ENCODE peak calls at places on chromosomes 1 and 21, in six cellular contexts. One of them, this sample, is unnamed. For H3K4me1, the result is how much of the 10 kb centered on the place peaks cover.

GRCh38 chr1:234934611-234935033 is 194.0 kb downstream of the TOMM20 start:
- DNase-seq in HCT116: no peak
- DNase-seq in H1: no peak
- DNase-seq in HepG2: no peak
- DNase-seq in GM12878: no peak
- DNase-seq in K562: no peak
- DNase-seq in this sample: no peak

GRCh38 chr1:153465728-153466625 is 5.5 kb upstream of the S100A7 start:
- DNase-seq in HCT116: peak
- DNase-seq in H1: peak
- DNase-seq in HepG2: peak
- DNase-seq in GM12878: no peak
- DNase-seq in K562: peak
- DNase-seq in this sample: peak

GRCh38 chr1:62325696-62326095 is 6.5 kb upstream of the KANK4 start:
- DNase-seq in HCT116: no peak
- DNase-seq in H1: no peak
- DNase-seq in HepG2: peak
- DNase-seq in GM12878: no peak
- DNase-seq in K562: no peak
- DNase-seq in this sample: no peak

GRCh38 chr1:99697570-99697969 is 51.7 kb downstream of the PALMD start:
- DNase-seq in HCT116: no peak
- DNase-seq in H1: no peak
- DNase-seq in HepG2: no peak
- DNase-seq in GM12878: no peak
- DNase-seq in K562: no peak
- DNase-seq in this sample: no peak

GRCh38 chr21:44370027-44370735 is 16.8 kb downstream of the TRPM2 start:
- DNase-seq in HCT116: no peak
- DNase-seq in H1: peak
- DNase-seq in HepG2: peak
- DNase-seq in GM12878: no peak
- DNase-seq in K562: peak
- DNase-seq in this sample: no peak

GRCh38 chr1:53909946-53910345 is 16.0 kb downstream of the DIO1 start:
- DNase-seq in HCT116: no peak
- DNase-seq in H1: no peak
- DNase-seq in HepG2: peak
- DNase-seq in GM12878: no peak
- DNase-seq in K562: no peak
- DNase-seq in this sample: no peak

GRCh38 chr1:184691719-184692324 is 62.8 kb downstream of the EDEM3 start:
- DNase-seq in HCT116: peak
- DNase-seq in H1: no peak
- DNase-seq in HepG2: peak
- DNase-seq in GM12878: no peak
- DNase-seq in K562: no peak
- DNase-seq in this sample: peak

GRCh38 chr1:27726173-27726793 is 522 bp downstream of the FAM76A start:
- DNase-seq in HCT116: peak
- DNase-seq in H1: no peak
- DNase-seq in HepG2: peak
- DNase-seq in GM12878: no peak
- DNase-seq in K562: peak
- DNase-seq in this sample: peak

GRCh38 chr1:167518331-167518700 is at the start of gene CD247:
- DNase-seq in HCT116: no peak
- DNase-seq in H1: peak
- DNase-seq in HepG2: no peak
- DNase-seq in GM12878: no peak
- DNase-seq in K562: no peak
- DNase-seq in this sample: no peak

GRCh38 chr1:152941037-152941700 is 5.8 kb upstream of the SPRR5 start:
- DNase-seq in HCT116: no peak
- DNase-seq in H1: no peak
- DNase-seq in HepG2: no peak
- DNase-seq in GM12878: no peak
- DNase-seq in K562: no peak
- DNase-seq in this sample: no peak

GRCh38 chr1:91217911-91218310 is 186.7 kb downstream of the HFM1 start:
- DNase-seq in HCT116: no peak
- DNase-seq in H1: no peak
- DNase-seq in HepG2: no peak
- DNase-seq in GM12878: no peak
- DNase-seq in K562: no peak
- DNase-seq in this sample: no peak

GRCh38 chr1:228101994-228102790 is 933 bp downstream of the C1orf35 start:
- DNase-seq in HCT116: no peak
- DNase-seq in H1: peak
- DNase-seq in HepG2: no peak
- DNase-seq in GM12878: no peak
- DNase-seq in K562: peak
- DNase-seq in this sample: no peak

GRCh38 chr1:59900640-59901039 is 25.9 kb downstream of the CYP2J2 start:
- DNase-seq in HCT116: no peak
- DNase-seq in H1: no peak
- DNase-seq in HepG2: no peak
- DNase-seq in GM12878: no peak
- DNase-seq in K562: no peak
- DNase-seq in this sample: peak

DNA sequence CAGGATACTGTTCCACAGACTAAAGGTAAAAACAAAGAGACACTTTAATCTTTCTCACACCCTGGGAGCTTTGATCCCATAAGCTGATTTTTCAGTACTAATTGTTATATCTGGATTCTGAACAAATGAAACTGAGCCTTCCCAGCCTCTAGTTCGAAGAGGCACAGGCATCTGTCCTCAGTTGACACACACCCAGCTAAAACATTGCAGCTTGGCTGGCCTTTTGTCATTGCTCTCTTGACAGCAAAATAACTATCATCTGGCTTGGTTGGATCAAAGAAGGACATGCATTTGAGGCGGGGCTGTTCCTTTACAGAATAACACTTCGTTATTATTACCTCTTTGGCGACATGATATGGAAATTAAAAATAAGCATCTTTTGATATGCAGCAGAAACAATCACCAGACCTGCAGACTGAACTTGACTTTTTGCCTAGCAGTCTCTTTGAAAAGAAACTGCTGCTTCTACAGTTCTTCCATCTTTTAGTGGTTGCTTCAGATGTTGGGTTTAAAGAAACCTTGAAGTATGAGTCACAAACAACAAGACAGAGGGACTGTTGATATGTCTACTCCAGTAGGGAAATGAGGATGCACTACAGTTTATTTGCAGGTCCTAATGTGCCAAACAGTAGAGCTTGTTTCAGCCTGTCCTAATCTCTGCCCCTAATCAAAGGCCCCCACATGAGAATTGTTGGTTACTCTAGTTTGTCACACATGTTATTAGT is 166.5 kb downstream of the TPR start:
- DNase-seq in HCT116: no peak
- DNase-seq in H1: no peak
- DNase-seq in HepG2: no peak
- DNase-seq in GM12878: no peak
- DNase-seq in K562: no peak
- DNase-seq in this sample: no peak
- TF ChIP-seq ZNF274 in HCT116: no peak
- TF ChIP-seq ZNF274 in H1: no peak
- TF ChIP-seq ZNF274 in HepG2: no peak
- TF ChIP-seq ZNF274 in GM12878: no peak
- TF ChIP-seq ZNF274 in K562: no peak
- TF ChIP-seq ZNF274 in this sample: no peak

DNA sequence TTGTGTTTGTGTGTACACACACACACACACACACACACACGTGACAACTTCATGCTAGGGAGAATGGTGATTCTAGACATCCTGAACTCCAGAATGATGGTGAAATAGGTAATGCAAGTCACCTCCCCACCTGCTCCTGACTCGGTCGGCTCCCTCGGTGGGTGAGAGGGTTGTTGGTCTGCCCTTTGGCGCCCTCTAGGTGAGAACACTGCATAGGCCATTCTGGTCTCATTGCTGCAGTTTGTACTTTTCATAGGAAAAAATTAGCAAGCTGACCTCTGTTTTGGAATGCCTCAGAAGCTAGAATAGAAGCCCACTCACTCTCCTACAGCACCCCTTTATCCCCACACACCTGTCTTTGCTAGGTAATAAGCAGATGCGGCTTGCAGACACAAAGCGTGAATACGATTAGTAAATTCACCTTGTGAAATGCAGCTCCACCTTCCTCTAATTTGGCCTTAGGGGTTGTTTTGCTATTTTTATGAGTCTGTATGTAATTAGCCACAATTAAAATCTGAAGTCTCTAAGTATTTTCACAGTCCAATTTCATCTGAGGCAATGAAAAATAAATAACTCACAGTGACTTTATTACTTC is 130.0 kb upstream of the KCNJ15 start:
- DNase-seq in HCT116: peak
- DNase-seq in H1: peak
- DNase-seq in HepG2: peak
- DNase-seq in GM12878: no peak
- DNase-seq in K562: peak
- DNase-seq in this sample: peak
- H3K4me1 ChIP-seq in HCT116: under half
- H3K4me1 ChIP-seq in H1: under half
- H3K4me1 ChIP-seq in HepG2: under half
- H3K4me1 ChIP-seq in GM12878: under half
- H3K4me1 ChIP-seq in K562: under half
- H3K4me1 ChIP-seq in this sample: under half

GRCh38 chr1:209652873-209653401 is 712 bp upstream of the LAMB3 start:
- DNase-seq in HCT116: peak
- DNase-seq in H1: peak
- DNase-seq in HepG2: peak
- DNase-seq in GM12878: no peak
- DNase-seq in K562: peak
- DNase-seq in this sample: peak
- H3K9ac ChIP-seq in HCT116: peak
- H3K9ac ChIP-seq in H1: no peak
- H3K9ac ChIP-seq in HepG2: no peak
- H3K9ac ChIP-seq in GM12878: no peak
- H3K9ac ChIP-seq in K562: no peak
- H3K9ac ChIP-seq in this sample: no peak

GRCh38 chr1:209040351-209040750 is 543.2 kb upstream of the CAMK1G start:
- DNase-seq in HCT116: no peak
- DNase-seq in H1: no peak
- DNase-seq in HepG2: no peak
- DNase-seq in GM12878: no peak
- DNase-seq in K562: no peak
- DNase-seq in this sample: no peak
- TF ChIP-seq ZNF274 in HCT116: no peak
- TF ChIP-seq ZNF274 in H1: no peak
- TF ChIP-seq ZNF274 in HepG2: no peak
- TF ChIP-seq ZNF274 in GM12878: no peak
- TF ChIP-seq ZNF274 in K562: no peak
- TF ChIP-seq ZNF274 in this sample: no peak

GRCh38 chr1:113929750-113930498 is 800 bp downstream of the HIPK1 start:
- DNase-seq in HCT116: no peak
- DNase-seq in H1: peak
- DNase-seq in HepG2: no peak
- DNase-seq in GM12878: no peak
- DNase-seq in K562: peak
- DNase-seq in this sample: no peak

GRCh38 chr1:113934006-113934405 is 4.9 kb downstream of the HIPK1 start:
- DNase-seq in HCT116: no peak
- DNase-seq in H1: no peak
- DNase-seq in HepG2: no peak
- DNase-seq in GM12878: no peak
- DNase-seq in K562: no peak
- DNase-seq in this sample: no peak

GRCh38 chr1:113930499-113931161 is 1.5 kb downstream of the HIPK1 start:
- DNase-seq in HCT116: no peak
- DNase-seq in H1: no peak
- DNase-seq in HepG2: peak
- DNase-seq in GM12878: no peak
- DNase-seq in K562: peak
- DNase-seq in this sample: no peak

GRCh38 chr1:113928950-113929749 is at the start of gene HIPK1:
- DNase-seq in HCT116: peak
- DNase-seq in H1: peak
- DNase-seq in HepG2: peak
- DNase-seq in GM12878: peak
- DNase-seq in K562: peak
- DNase-seq in this sample: peak

DNA sequence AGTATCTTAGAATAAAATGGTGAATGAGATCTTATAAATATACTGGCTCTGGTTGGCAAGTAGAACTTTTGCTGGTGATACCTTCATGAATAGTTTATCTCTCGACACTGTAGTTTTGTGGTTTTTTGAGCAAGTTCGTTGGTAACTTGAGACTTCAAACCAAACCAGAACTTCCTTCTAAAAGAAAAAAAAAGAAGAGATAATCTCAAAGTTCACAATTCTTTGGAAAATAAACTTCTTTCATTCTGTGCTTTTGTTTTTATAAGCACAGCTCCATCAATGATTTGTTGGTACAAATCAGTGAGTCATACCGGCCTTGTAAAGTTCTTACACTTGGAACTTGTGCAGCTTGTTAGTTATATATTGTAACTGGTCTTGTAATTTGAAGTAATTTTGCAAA is 2.3 kb downstream of the HIPK1 start:
- DNase-seq in HCT116: no peak
- DNase-seq in H1: no peak
- DNase-seq in HepG2: peak
- DNase-seq in GM12878: no peak
- DNase-seq in K562: no peak
- DNase-seq in this sample: no peak
- H3K4me1 ChIP-seq in HCT116: under half
- H3K4me1 ChIP-seq in H1: under half
- H3K4me1 ChIP-seq in HepG2: half or more
- H3K4me1 ChIP-seq in GM12878: under half
- H3K4me1 ChIP-seq in K562: under half
- H3K4me1 ChIP-seq in this sample: under half

DNA sequence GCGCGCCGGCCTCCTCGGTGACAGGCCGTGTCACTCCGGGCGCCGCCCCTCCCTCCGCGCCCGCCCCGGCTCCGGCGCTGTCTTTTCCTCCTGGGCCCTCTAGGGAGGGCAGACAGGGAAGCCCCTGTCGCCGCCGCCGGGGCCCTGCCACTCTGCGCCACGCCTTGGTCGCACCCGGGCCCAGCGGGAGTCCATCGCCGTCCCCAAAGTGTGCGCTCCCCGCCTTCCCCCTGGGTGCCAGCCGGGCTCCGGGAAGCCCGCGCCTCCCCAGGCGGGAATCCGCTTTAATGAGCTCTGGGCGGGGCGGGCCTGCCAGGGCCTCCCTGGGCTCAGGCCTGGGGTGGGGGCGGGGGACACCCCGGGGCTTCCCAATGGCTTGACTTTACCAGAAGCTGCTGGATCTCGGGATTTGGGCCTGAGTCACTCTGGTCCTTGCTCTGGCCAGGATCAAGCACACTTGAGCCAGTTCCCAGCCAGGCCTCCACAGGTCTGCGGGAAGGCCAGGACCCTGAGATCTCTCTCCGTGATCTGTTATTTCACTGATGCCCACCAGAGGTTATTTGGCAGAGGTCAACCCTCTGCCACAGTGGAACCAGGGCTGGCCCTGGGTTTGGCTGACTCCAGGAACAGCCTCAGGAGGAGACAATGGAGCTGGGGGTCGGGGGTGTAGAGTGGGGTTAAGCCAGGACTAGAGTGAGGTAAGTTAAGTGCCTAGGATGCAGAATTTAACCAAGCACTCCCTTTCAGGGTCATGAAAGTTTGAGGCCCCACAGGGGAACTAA is 178.4 kb upstream of the EDN2 start:
- DNase-seq in HCT116: no peak
- DNase-seq in H1: peak
- DNase-seq in HepG2: no peak
- DNase-seq in GM12878: no peak
- DNase-seq in K562: no peak
- DNase-seq in this sample: no peak
- H3K9ac ChIP-seq in HCT116: peak
- H3K9ac ChIP-seq in H1: no peak
- H3K9ac ChIP-seq in HepG2: no peak
- H3K9ac ChIP-seq in GM12878: peak
- H3K9ac ChIP-seq in K562: no peak
- H3K9ac ChIP-seq in this sample: peak